ENCODE peak calls at places on chromosome 4, in six cellular contexts. W, D, I, G, S and Y are unnamed samples. For H3K36me3, the result is how much of the 10 kb centered on the place peaks cover.

GRCh38 chr4:9938933-9939332 is 82.4 kb downstream of the SLC2A9 start:
- DNase-seq in I (no peak), S (no peak), D (no peak), G (no peak), W (no peak), Y (no peak)

GRCh38 chr4:7103599-7104365 is 35.9 kb upstream of the GRPEL1 start:
- DNase-seq in D (peak), G (peak), S (peak), W (peak), I (peak), Y (no peak)

GRCh38 chr4:105194328-105195231 is 47.9 kb downstream of the TET2 start:
- DNase-seq in W (peak), G (peak), D (no peak), S (no peak), I (no peak), Y (peak)

GRCh38 chr4:26201119-26201518 is 119.7 kb upstream of the RBPJ start:
- DNase-seq in D (no peak), S (no peak), I (no peak), G (no peak), W (no peak), Y (no peak)

GRCh38 chr4:98733601-98734000 is 75.2 kb upstream of the TSPAN5 start:
- DNase-seq in G (no peak), I (no peak), S (no peak), W (no peak), D (no peak), Y (no peak)

GRCh38 chr4:6772223-6772928 is 10.2 kb upstream of the KIAA0232 start:
- DNase-seq in I (no peak), S (no peak), D (no peak), W (no peak), G (no peak), Y (no peak)

GRCh38 chr4:119872344-119873031 is 194.2 kb downstream of the MAD2L1 start:
- DNase-seq in W (no peak), G (no peak), I (no peak), S (no peak), D (no peak), Y (no peak)

GRCh38 chr4:37682701-37683401 is 3.3 kb downstream of the RELL1 start:
- DNase-seq in S (no peak), W (peak), G (peak), I (no peak), D (no peak), Y (no peak)

GRCh38 chr4:56995525-56995924 is 16.8 kb downstream of the POLR2B start:
- DNase-seq in S (no peak), D (no peak), W (peak), G (peak), I (peak), Y (no peak)

GRCh38 chr4:124152130-124152529 is 560.4 kb downstream of the ANKRD50 start:
- DNase-seq in S (no peak), G (no peak), W (no peak), D (no peak), I (no peak), Y (no peak)

GRCh38 chr4:110778526-110778925 is 155.6 kb upstream of the PITX2 start:
- DNase-seq in W (no peak), D (no peak), I (no peak), G (no peak), S (no peak), Y (no peak)

GRCh38 chr4:102533348-102533747 is 32.2 kb downstream of the NFKB1 start:
- DNase-seq in S (no peak), W (no peak), G (no peak), D (no peak), I (no peak), Y (no peak)

GRCh38 chr4:126839066-126839465 is 793.7 kb upstream of the INTU start:
- DNase-seq in W (peak), I (no peak), S (no peak), D (no peak), G (no peak), Y (no peak)

GRCh38 chr4:178917756-178918155 is 1475.5 kb upstream of the AGA start:
- DNase-seq in G (no peak), S (peak), W (no peak), D (no peak), I (no peak), Y (no peak)

GRCh38 chr4:170139764-170140163 is 50.0 kb upstream of the AADAT start:
- DNase-seq in G (peak), D (no peak), S (no peak), W (no peak), I (no peak), Y (peak)

GRCh38 chr4:181261279-181261678 is 981.9 kb upstream of the TENM3 start:
- DNase-seq in D (no peak), W (no peak), S (peak), I (no peak), G (peak), Y (no peak)

GRCh38 chr4:55311792-55312490 is 34.1 kb upstream of the SRD5A3 start:
- DNase-seq in S (no peak), D (no peak), G (peak), W (no peak), I (no peak), Y (no peak)

GRCh38 chr4:67054901-67055300 is 490.4 kb downstream of the CENPC start:
- DNase-seq in I (no peak), G (no peak), D (no peak), W (no peak), S (no peak), Y (no peak)

GRCh38 chr4:80471701-80472100 is 136.2 kb downstream of the CFAP299 start:
- DNase-seq in W (no peak), G (no peak), D (no peak), S (peak), I (peak), Y (peak)

GRCh38 chr4:17577660-17578481 is 873 bp downstream of the LAP3 start:
- DNase-seq in I (peak), W (no peak), G (peak), S (no peak), D (no peak), Y (peak)

GRCh38 chr4:147157860-147158701 is 212.4 kb upstream of the TTC29 start:
- DNase-seq in I (peak), S (peak), W (peak), G (peak), D (no peak), Y (peak)

GRCh38 chr4:89712141-89712540 is 124.8 kb downstream of the SNCA start:
- DNase-seq in G (peak), S (no peak), I (no peak), D (no peak), W (peak), Y (no peak)

GRCh38 chr4:25834411-25835107 is 28.2 kb downstream of the SEL1L3 start:
- DNase-seq in I (no peak), S (no peak), G (no peak), W (no peak), D (no peak), Y (no peak)

GRCh38 chr4:84804126-84804525 is 162.4 kb downstream of the WDFY3 start:
- DNase-seq in G (peak), D (no peak), W (no peak), I (no peak), S (no peak), Y (no peak)

GRCh38 chr4:107380836-107381438 is 339.1 kb downstream of the PAPSS1 start:
- DNase-seq in D (no peak), S (no peak), G (no peak), W (no peak), I (no peak), Y (no peak)

GRCh38 chr4:124018383-124019317 is 622.1 kb downstream of the SPRY1 start:
- DNase-seq in W (peak), I (peak), G (peak), S (no peak), D (no peak), Y (no peak)

GRCh38 chr4:52248836-52249235 is 197.7 kb downstream of the SPATA18 start:
- DNase-seq in G (no peak), S (no peak), I (no peak), D (no peak), W (no peak), Y (peak)

GRCh38 chr4:39637572-39638357 is 900 bp downstream of the SMIM14 start:
- DNase-seq in G (peak), W (peak), I (peak), S (peak), D (no peak), Y (peak)

DNA sequence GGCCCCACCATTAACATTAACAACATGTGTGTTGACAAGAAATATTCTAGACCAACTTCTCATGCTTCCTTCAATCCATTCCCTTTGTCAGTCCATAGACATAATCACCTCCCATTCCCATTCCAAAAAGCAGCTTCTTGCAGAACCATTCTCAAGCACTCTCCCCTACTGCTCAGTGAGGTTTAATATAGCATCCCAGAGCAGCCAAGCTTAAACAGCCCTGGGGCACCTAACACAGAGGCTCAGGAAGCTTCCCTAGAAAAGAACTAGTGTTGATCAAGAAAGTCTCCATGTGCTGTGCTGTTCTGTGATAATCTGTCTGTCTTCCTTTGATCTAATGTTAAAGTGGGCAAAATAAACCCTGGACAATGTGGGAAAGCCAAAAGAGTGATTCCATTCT is 174.2 kb upstream of the NOCT start:
- DNase-seq in D (no peak), I (no peak), G (no peak), W (no peak), S (no peak), Y (no peak)
- H3K4me3 ChIP-seq in D (no peak), I (no peak), G (no peak), W (no peak), S (no peak), Y (no peak)

GRCh38 chr4:153684182-153685073 is at the start of gene TLR2:
- DNase-seq in D (peak), I (peak), G (no peak), W (peak), S (peak), Y (peak)
- TF ChIP-seq CTCF in D (no peak), I (no peak), G (no peak), W (no peak), S (no peak), Y (no peak)

GRCh38 chr4:184768296-184768695 is 34.4 kb upstream of the CENPU start:
- DNase-seq in S (no peak), W (no peak), D (no peak), I (no peak), G (no peak), Y (no peak)
- H3K36me3 ChIP-seq in S (under half), W (under half), D (half or more), I (under half), G (under half), Y (under half)

GRCh38 chr4:22596384-22596783 is 80.5 kb upstream of the ADGRA3 start:
- DNase-seq in G (no peak), W (no peak), S (no peak), D (no peak), I (no peak), Y (no peak)
- H3K4me3 ChIP-seq in G (no peak), W (no peak), S (no peak), D (no peak), I (no peak), Y (no peak)

GRCh38 chr4:168859100-168859499 is 151.0 kb downstream of the CBR4 start:
- DNase-seq in S (no peak), W (no peak), D (no peak), G (no peak), I (no peak), Y (no peak)
- TF ChIP-seq CTCF in S (no peak), W (no peak), D (no peak), G (no peak), I (no peak), Y (no peak)